ENCODE peak calls at places on chromosomes 6 and 20, in four cellular contexts. One of them, this sample, is unnamed.

GRCh38 chr6:160462551-160463109 is 114.5 kb downstream of the SLC22A3 start:
- DNase-seq in heart right ventricle: no peak
- DNase-seq in IMR-90: peak; percentile 87
- DNase-seq in CD4-positive, alpha-beta T cell: no peak
- DNase-seq in this sample: peak; percentile 92

GRCh38 chr20:63350597-63351379 is 10.4 kb downstream of the CHRNA4 start:
- DNase-seq in CD4-positive, alpha-beta T cell: no peak
- DNase-seq in heart right ventricle: no peak
- DNase-seq in IMR-90: no peak
- DNase-seq in this sample: no peak

GRCh38 chr6:36444470-36444869 is 1.7 kb downstream of the KCTD20 start:
- DNase-seq in CD4-positive, alpha-beta T cell: no peak
- DNase-seq in IMR-90: peak; percentile 86
- DNase-seq in heart right ventricle: no peak
- DNase-seq in this sample: peak; percentile 83

GRCh38 chr6:108091288-108091687 is 16.7 kb upstream of the OSTM1 start:
- DNase-seq in CD4-positive, alpha-beta T cell: no peak
- DNase-seq in heart right ventricle: no peak
- DNase-seq in IMR-90: no peak
- DNase-seq in this sample: no peak

GRCh38 chr20:58696411-58696961 is 3.9 kb downstream of the NPEPL1 start:
- DNase-seq in IMR-90: no peak
- DNase-seq in heart right ventricle: no peak
- DNase-seq in CD4-positive, alpha-beta T cell: no peak
- DNase-seq in this sample: no peak

GRCh38 chr6:33633084-33633461 is 12.0 kb downstream of the ITPR3 start:
- DNase-seq in IMR-90: no peak
- DNase-seq in CD4-positive, alpha-beta T cell: no peak
- DNase-seq in heart right ventricle: no peak
- DNase-seq in this sample: no peak

GRCh38 chr20:11686900-11687543 is 230.7 kb upstream of the BTBD3 start:
- DNase-seq in heart right ventricle: no peak
- DNase-seq in CD4-positive, alpha-beta T cell: no peak
- DNase-seq in IMR-90: peak; percentile 1
- DNase-seq in this sample: peak; percentile 4

GRCh38 chr6:32191696-32192607 is 491 bp downstream of the GPSM3 start:
- DNase-seq in heart right ventricle: no peak
- DNase-seq in IMR-90: no peak
- DNase-seq in CD4-positive, alpha-beta T cell: no peak
- DNase-seq in this sample: no peak

DNA sequence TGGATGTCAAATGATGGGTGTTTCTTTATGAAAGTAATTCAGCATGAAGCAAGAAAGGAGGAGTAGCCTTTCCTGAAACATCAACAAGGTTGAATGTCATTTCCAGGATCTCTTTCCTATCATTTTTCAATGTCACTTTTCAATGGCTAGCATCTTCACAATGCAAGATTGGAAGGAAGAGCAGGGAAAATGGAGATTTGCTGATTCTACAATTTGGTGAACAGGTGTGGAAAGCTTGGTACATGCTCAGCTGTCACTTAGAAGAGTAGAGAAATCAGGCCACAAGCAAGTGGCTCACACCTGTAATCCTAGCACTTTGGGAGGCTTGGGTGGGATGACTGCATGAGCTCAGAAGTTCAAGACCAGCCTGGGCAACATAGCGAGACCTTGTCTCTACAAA is 112.7 kb upstream of the FERMT1 start:
- DNase-seq in heart right ventricle: no peak
- DNase-seq in IMR-90: no peak
- DNase-seq in CD4-positive, alpha-beta T cell: no peak
- DNase-seq in this sample: no peak
- TF ChIP-seq CTCF in heart right ventricle: no peak
- TF ChIP-seq CTCF in IMR-90: no peak
- TF ChIP-seq CTCF in CD4-positive, alpha-beta T cell: no peak
- TF ChIP-seq CTCF in this sample: no peak

DNA sequence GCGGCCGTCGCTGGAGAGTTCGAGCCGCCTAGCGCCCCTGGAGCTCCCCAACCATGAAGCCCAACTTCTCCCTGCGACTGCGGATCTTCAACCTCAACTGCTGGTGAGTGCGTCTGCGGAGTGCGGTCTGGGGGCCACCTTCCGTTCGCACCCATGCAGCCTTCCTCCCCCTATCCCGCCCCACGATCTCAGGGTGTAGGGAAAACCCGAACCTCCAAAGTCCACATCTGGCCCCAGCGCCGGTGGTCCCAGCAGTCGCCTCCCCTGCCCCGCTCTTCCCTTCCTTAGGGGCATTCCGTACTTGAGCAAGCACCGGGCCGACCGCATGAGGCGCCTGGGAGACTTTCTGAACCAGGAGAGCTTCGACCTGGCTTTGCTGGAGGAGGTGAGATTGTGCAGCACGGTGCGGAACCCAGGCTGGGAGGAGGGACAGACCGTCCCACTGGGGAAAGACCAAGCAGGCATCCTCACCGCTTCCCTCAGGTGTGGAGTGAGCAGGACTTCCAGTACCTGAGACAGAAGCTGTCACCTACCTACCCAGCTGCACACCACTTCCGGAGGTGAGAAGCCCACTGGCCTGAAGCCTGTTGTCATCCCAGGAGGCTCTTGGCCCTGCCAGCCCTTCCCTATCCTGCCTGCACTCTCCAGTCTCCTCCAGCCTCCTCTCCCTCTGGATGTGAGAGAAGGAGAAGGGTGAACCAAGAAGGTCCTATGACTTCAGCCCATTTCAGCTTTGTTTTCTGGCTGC is 719 bp downstream of the SMPD2 start:
- DNase-seq in heart right ventricle: peak; percentile 48
- DNase-seq in IMR-90: peak; percentile 47
- DNase-seq in CD4-positive, alpha-beta T cell: peak; percentile 28
- DNase-seq in this sample: peak; percentile 40
- TF ChIP-seq CTCF in heart right ventricle: no peak
- TF ChIP-seq CTCF in IMR-90: peak; percentile 12
- TF ChIP-seq CTCF in CD4-positive, alpha-beta T cell: peak; percentile 4
- TF ChIP-seq CTCF in this sample: peak; percentile 35

GRCh38 chr6:4281341-4282293 is 146.2 kb upstream of the ECI2 start:
- DNase-seq in heart right ventricle: peak; percentile 38
- DNase-seq in IMR-90: peak; percentile 62
- DNase-seq in CD4-positive, alpha-beta T cell: no peak
- DNase-seq in this sample: no peak
- TF ChIP-seq CTCF in heart right ventricle: peak; percentile 68
- TF ChIP-seq CTCF in IMR-90: peak; percentile 20
- TF ChIP-seq CTCF in CD4-positive, alpha-beta T cell: no peak
- TF ChIP-seq CTCF in this sample: no peak

DNA sequence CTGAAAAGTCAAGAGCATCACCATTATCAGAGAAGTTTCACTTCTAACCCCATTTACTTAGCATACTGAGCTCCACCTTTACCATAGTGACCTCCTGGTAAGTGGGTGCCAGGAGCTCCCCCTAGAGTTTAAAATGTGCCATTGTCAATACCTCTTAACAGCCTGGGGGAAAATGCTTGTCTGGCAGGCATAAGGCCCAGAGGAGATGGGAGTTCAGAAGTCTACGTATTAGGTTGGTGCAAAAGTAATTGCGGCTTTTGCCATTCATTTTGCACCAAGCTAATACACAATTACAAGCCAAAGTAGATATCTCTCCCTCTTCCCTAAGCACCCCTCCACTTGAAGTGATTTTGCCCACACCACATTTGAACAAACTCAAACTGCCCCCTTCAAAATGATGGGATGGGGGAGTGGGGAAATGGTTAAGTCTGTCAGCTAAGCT is 919.0 kb downstream of the KIF16B start:
- DNase-seq in heart right ventricle: peak; percentile 14
- DNase-seq in CD4-positive, alpha-beta T cell: no peak
- DNase-seq in IMR-90: peak; percentile 49
- DNase-seq in this sample: peak; percentile 49
- TF ChIP-seq CTCF in heart right ventricle: peak; percentile 43
- TF ChIP-seq CTCF in CD4-positive, alpha-beta T cell: no peak
- TF ChIP-seq CTCF in IMR-90: peak; percentile 53
- TF ChIP-seq CTCF in this sample: peak; percentile 60